ENCODE peak calls at places on chromosome 6, in nine cellular contexts. N, E, K, J, B, Y, C, T and R are unnamed samples.
A peak's percentile ranks its signal among the peaks of the same experiment; 100 is the strongest.

GRCh38 chr6:159729598-159729997 is 2.3 kb downstream of the WTAP start:
- DNase-seq in Y (no peak), E (no peak), B (no peak), K (no peak), C (peak; percentile 30), T (no peak), N (no peak), J (peak; percentile 30), R (no peak)

GRCh38 chr6:11055127-11055627 is 11.1 kb upstream of the ELOVL2 start:
- DNase-seq in T (no peak), K (no peak), E (no peak), J (no peak), B (no peak), N (no peak), Y (peak; percentile 92), C (no peak), R (no peak)

GRCh38 chr6:14450133-14451040 is 332.8 kb downstream of the CD83 start:
- DNase-seq in T (no peak), B (no peak), C (no peak), J (no peak), E (no peak), N (no peak), Y (no peak), K (no peak), R (no peak)

GRCh38 chr6:170473226-170473789 is 79.8 kb downstream of the PSMB1 start:
- DNase-seq in Y (no peak), J (no peak), N (no peak), E (no peak), K (no peak), B (no peak), T (no peak), C (no peak), R (no peak)

GRCh38 chr6:17352302-17352701 is 41.1 kb upstream of the CAP2 start:
- DNase-seq in T (no peak), N (no peak), B (no peak), C (no peak), Y (peak; percentile 30), K (no peak), E (no peak), J (no peak), R (no peak)

GRCh38 chr6:107894821-107895396 is 63.1 kb downstream of the SEC63 start:
- DNase-seq in Y (no peak), T (peak; percentile 67), K (peak; percentile 57), N (no peak), B (no peak), C (peak; percentile 12), E (no peak), J (no peak), R (no peak)

GRCh38 chr6:136990754-136991153 is 54.0 kb downstream of the IL20RA start:
- DNase-seq in B (no peak), C (no peak), E (no peak), K (no peak), J (peak; percentile 39), T (no peak), Y (no peak), N (no peak), R (no peak)

GRCh38 chr6:142047934-142048592 is 84.7 kb upstream of the GJE1 start:
- DNase-seq in Y (no peak), J (no peak), K (no peak), E (no peak), C (no peak), N (no peak), T (no peak), B (no peak), R (no peak)

GRCh38 chr6:2738373-2738979 is 12.2 kb downstream of the MYLK4 start:
- DNase-seq in N (peak; percentile 43), K (peak; percentile 55), E (peak; percentile 64), C (no peak), B (no peak), T (peak; percentile 25), Y (peak; percentile 47), J (peak; percentile 81), R (peak; percentile 52)

GRCh38 chr6:16947461-16948159 is 154.2 kb upstream of the STMND1 start:
- DNase-seq in T (no peak), K (no peak), C (no peak), N (no peak), E (no peak), B (peak; percentile 70), Y (peak; percentile 17), J (peak; percentile 52), R (peak; percentile 94)

GRCh38 chr6:150055131-150055530 is 13.8 kb downstream of the ULBP3 start:
- DNase-seq in E (no peak), B (no peak), T (no peak), J (no peak), N (no peak), Y (no peak), C (no peak), K (no peak), R (no peak)

GRCh38 chr6:154139894-154140293 is 100.9 kb downstream of the OPRM1 start:
- DNase-seq in E (no peak), T (no peak), K (no peak), B (no peak), Y (no peak), C (no peak), N (no peak), J (no peak), R (no peak)

DNA sequence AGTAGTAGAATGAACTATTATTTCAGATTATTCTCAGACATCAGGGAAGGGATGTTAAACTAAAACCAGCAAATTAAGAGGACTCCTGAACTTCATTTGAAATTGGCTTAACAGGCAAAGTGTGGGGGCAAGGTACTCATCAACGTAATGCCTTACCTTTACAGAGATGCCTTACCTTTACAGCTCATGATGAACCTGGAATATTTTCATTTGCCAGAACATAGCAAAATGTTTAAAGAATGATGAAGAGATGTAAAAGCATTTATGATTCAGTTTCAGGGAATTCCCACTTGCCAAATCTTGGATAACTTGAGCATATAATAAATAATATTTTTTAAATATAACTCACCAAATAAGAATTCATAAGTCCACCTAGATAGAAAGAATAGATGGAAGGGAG is 207.5 kb downstream of the TINAG start:
- DNase-seq in J (no peak), N (no peak), B (no peak), E (no peak), C (no peak), K (no peak), Y (no peak), T (no peak), R (no peak)
- TF ChIP-seq POLR2AphosphoS5 in J (no peak), N (no peak), B (no peak), E (no peak), C (no peak), K (no peak), Y (no peak), T (no peak), R (no peak)

DNA sequence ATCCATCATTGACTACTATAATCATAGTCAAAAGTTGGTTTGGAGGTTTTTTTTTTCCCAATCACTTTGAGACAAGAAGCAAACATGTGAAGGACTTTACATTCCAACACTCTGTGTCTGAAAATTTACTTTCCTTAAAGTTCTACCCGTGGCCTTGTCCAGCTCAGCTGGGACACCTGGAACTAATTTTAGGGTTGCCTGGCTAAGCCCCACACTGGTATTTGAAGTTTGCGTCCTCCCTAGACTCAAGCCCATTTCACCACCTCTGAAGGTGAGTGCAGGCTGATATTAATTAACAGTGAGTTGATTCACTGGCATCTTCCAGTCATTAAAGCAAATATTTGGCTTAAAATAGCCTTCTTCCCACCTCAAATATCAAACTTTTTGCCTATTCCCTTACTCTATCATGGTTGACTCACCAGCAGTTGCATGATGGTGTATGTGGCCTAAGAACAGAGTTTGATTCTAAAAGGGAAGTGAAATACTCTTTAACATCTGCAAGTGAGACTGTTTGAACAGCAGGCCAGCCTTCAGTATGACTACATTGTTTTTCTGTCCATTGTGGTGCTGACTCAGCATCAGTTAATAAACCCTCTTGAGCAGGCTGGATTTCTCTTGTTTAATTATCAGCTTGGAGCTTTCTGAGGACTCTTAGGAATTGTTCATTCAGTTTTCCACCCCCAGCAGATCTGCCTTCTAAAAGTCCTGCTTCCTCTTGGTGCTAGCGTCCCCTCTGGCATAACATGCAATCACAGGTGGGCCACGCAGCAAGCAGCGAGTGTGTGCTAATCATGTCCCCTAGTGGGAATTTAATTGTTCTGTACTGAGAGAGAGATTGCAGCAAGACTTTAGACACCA is 1.8 kb upstream of the PRDM1 start:
- DNase-seq in E (peak; percentile 33), Y (peak; percentile 7), B (no peak), J (peak; percentile 84), K (no peak), C (peak; percentile 84), T (peak; percentile 52), N (no peak), R (no peak)
- TF ChIP-seq POLR2AphosphoS5 in E (no peak), Y (no peak), B (no peak), J (no peak), K (no peak), C (peak; percentile 54), T (peak; percentile 29), N (no peak), R (no peak)

GRCh38 chr6:139369568-139370046 is 4.8 kb downstream of the CITED2 start:
- DNase-seq in B (no peak), T (no peak), C (no peak), Y (peak; percentile 48), K (no peak), N (no peak), E (no peak), J (peak; percentile 74), R (peak; percentile 78)
- TF ChIP-seq POLR2AphosphoS5 in B (peak; percentile 60), T (peak; percentile 30), C (no peak), Y (no peak), K (no peak), N (no peak), E (no peak), J (no peak), R (peak; percentile 55)

GRCh38 chr6:151240861-151241642 is 1.3 kb downstream of the AKAP12 start:
- DNase-seq in T (peak; percentile 28), B (peak; percentile 88), N (no peak), E (no peak), Y (no peak), J (peak; percentile 71), C (no peak), K (peak; percentile 36), R (no peak)

GRCh38 chr6:151239603-151240035 is at the start of gene AKAP12:
- DNase-seq in C (no peak), N (no peak), T (peak; percentile 27), Y (no peak), K (no peak), E (no peak), B (peak; percentile 89), J (peak; percentile 76), R (no peak)

GRCh38 chr6:151242420-151242841 is 2.7 kb downstream of the AKAP12 start:
- DNase-seq in C (no peak), Y (no peak), B (peak; percentile 75), J (no peak), K (no peak), E (no peak), T (no peak), N (no peak), R (no peak)

GRCh38 chr6:151241853-151242252 is 2.1 kb downstream of the AKAP12 start:
- DNase-seq in N (no peak), J (no peak), T (no peak), B (no peak), Y (no peak), C (no peak), K (no peak), E (no peak), R (no peak)

DNA sequence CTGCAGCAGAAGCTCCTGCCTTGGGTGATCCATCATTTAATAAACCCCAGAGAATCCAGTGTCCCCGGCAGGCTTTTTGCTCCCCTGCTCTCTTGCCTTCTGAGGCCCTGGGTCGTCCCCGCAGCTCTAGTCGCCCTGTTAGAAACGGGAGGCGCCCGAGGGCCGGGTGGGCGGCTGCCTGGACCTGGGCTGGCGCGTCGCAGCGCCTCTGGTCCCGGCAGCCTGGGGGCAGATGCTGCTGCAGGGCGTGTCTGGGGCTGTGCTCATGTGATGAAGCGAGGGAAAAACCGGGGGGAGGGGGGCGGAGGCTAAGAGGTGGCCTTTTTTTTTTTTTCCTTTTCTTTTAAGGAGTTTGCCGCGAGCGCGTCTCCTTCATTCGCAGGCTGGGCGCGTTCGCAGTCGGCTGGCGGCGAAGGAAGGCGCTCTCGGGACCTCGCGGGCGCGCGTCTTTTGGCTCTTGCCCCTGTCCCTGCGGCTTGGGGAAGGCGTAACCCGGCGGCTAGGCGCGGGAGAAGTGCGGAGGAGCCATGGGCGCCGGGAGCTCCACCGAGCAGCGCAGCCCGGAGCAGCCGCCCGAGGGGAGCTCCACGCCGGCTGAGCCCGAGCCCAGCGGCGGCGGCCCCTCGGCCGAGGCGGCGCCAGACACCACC is 394 bp downstream of the AKAP12 start:
- DNase-seq in K (peak; percentile 36), N (no peak), B (peak; percentile 97), C (no peak), Y (no peak), E (peak; percentile 76), T (peak; percentile 72), J (peak; percentile 96), R (no peak)
- TF ChIP-seq POLR2AphosphoS5 in K (peak; percentile 72), N (no peak), B (peak; percentile 94), C (no peak), Y (no peak), E (no peak), T (peak; percentile 89), J (peak; percentile 66), R (no peak)